ENCODE peak calls at places on chromosomes 6 and 20, in eight cellular contexts. One of them, this sample, is unnamed. For H3K4me1, the result is how much of the 10 kb centered on the place peaks cover.

GRCh38 chr6:151179321-151179720 is 60.4 kb upstream of the AKAP12 start:
- DNase-seq in HepG2: no peak
- DNase-seq in cardiac muscle cell: peak
- DNase-seq in testis: no peak
- DNase-seq in A549: no peak
- DNase-seq in heart right ventricle: no peak
- DNase-seq in breast epithelium: no peak
- DNase-seq in HCT116: no peak
- DNase-seq in this sample: no peak

GRCh38 chr6:111888928-111889696 is 15.9 kb upstream of the FYN start:
- DNase-seq in HepG2: no peak
- DNase-seq in cardiac muscle cell: peak
- DNase-seq in testis: peak
- DNase-seq in A549: no peak
- DNase-seq in heart right ventricle: peak
- DNase-seq in breast epithelium: no peak
- DNase-seq in HCT116: no peak
- DNase-seq in this sample: no peak

GRCh38 chr6:21537660-21538059 is 55.9 kb upstream of the SOX4 start:
- DNase-seq in HepG2: no peak
- DNase-seq in cardiac muscle cell: no peak
- DNase-seq in testis: no peak
- DNase-seq in A549: no peak
- DNase-seq in heart right ventricle: no peak
- DNase-seq in breast epithelium: no peak
- DNase-seq in HCT116: no peak
- DNase-seq in this sample: no peak

GRCh38 chr6:18390476-18390875 is 3.3 kb downstream of the RNF144B start:
- DNase-seq in HepG2: no peak
- DNase-seq in cardiac muscle cell: no peak
- DNase-seq in testis: no peak
- DNase-seq in A549: no peak
- DNase-seq in heart right ventricle: no peak
- DNase-seq in breast epithelium: no peak
- DNase-seq in HCT116: no peak
- DNase-seq in this sample: peak

GRCh38 chr6:100803264-100803663 is 77.9 kb downstream of the ASCC3 start:
- DNase-seq in HepG2: no peak
- DNase-seq in cardiac muscle cell: no peak
- DNase-seq in testis: no peak
- DNase-seq in A549: no peak
- DNase-seq in heart right ventricle: no peak
- DNase-seq in breast epithelium: no peak
- DNase-seq in HCT116: no peak
- DNase-seq in this sample: no peak

GRCh38 chr20:38805958-38806854 is 709 bp downstream of the PPP1R16B start:
- DNase-seq in HepG2: no peak
- DNase-seq in cardiac muscle cell: no peak
- DNase-seq in testis: no peak
- DNase-seq in A549: no peak
- DNase-seq in heart right ventricle: peak
- DNase-seq in breast epithelium: no peak
- DNase-seq in HCT116: no peak
- DNase-seq in this sample: no peak

GRCh38 chr6:64672131-64672530 is 1034.9 kb downstream of the EYS start:
- DNase-seq in HepG2: no peak
- DNase-seq in cardiac muscle cell: peak
- DNase-seq in testis: no peak
- DNase-seq in A549: no peak
- DNase-seq in heart right ventricle: no peak
- DNase-seq in breast epithelium: no peak
- DNase-seq in HCT116: no peak
- DNase-seq in this sample: no peak

GRCh38 chr6:11769244-11769643 is 9.4 kb downstream of the ADTRP start:
- DNase-seq in HepG2: no peak
- DNase-seq in cardiac muscle cell: no peak
- DNase-seq in testis: no peak
- DNase-seq in A549: no peak
- DNase-seq in heart right ventricle: no peak
- DNase-seq in breast epithelium: no peak
- DNase-seq in HCT116: no peak
- DNase-seq in this sample: no peak

GRCh38 chr20:10228330-10228729 is 9.7 kb downstream of the SNAP25 start:
- DNase-seq in HepG2: peak
- DNase-seq in cardiac muscle cell: no peak
- DNase-seq in testis: no peak
- DNase-seq in A549: no peak
- DNase-seq in heart right ventricle: no peak
- DNase-seq in breast epithelium: no peak
- DNase-seq in HCT116: no peak
- DNase-seq in this sample: no peak

GRCh38 chr6:55176958-55177357 is 2.6 kb downstream of the HCRTR2 start:
- DNase-seq in HepG2: no peak
- DNase-seq in cardiac muscle cell: peak
- DNase-seq in testis: no peak
- DNase-seq in A549: no peak
- DNase-seq in heart right ventricle: no peak
- DNase-seq in breast epithelium: no peak
- DNase-seq in HCT116: no peak
- DNase-seq in this sample: no peak

GRCh38 chr6:52839124-52840055 is 1.2 kb downstream of the GSTA5 start:
- DNase-seq in HepG2: peak
- DNase-seq in cardiac muscle cell: peak
- DNase-seq in testis: peak
- DNase-seq in A549: peak
- DNase-seq in heart right ventricle: no peak
- DNase-seq in breast epithelium: peak
- DNase-seq in HCT116: peak
- DNase-seq in this sample: peak

GRCh38 chr20:62131560-62132320 is 9.5 kb downstream of the LSM14B start:
- DNase-seq in HepG2: no peak
- DNase-seq in cardiac muscle cell: no peak
- DNase-seq in testis: no peak
- DNase-seq in A549: no peak
- DNase-seq in heart right ventricle: no peak
- DNase-seq in breast epithelium: no peak
- DNase-seq in HCT116: no peak
- DNase-seq in this sample: no peak

GRCh38 chr20:19777981-19778380 is 19.9 kb downstream of the RIN2 start:
- DNase-seq in HepG2: no peak
- DNase-seq in cardiac muscle cell: no peak
- DNase-seq in testis: no peak
- DNase-seq in A549: no peak
- DNase-seq in heart right ventricle: no peak
- DNase-seq in breast epithelium: no peak
- DNase-seq in HCT116: no peak
- DNase-seq in this sample: no peak

GRCh38 chr6:142891454-142891853 is 53.5 kb downstream of the HIVEP2 start:
- DNase-seq in HepG2: no peak
- DNase-seq in cardiac muscle cell: no peak
- DNase-seq in testis: no peak
- DNase-seq in A549: no peak
- DNase-seq in heart right ventricle: no peak
- DNase-seq in breast epithelium: no peak
- DNase-seq in HCT116: no peak
- DNase-seq in this sample: no peak

GRCh38 chr6:142888461-142888860 is 56.5 kb downstream of the HIVEP2 start:
- DNase-seq in HepG2: no peak
- DNase-seq in cardiac muscle cell: no peak
- DNase-seq in testis: no peak
- DNase-seq in A549: no peak
- DNase-seq in heart right ventricle: no peak
- DNase-seq in breast epithelium: no peak
- DNase-seq in HCT116: no peak
- DNase-seq in this sample: no peak

GRCh38 chr6:142896732-142897131 is 48.2 kb downstream of the HIVEP2 start:
- DNase-seq in HepG2: no peak
- DNase-seq in cardiac muscle cell: no peak
- DNase-seq in testis: no peak
- DNase-seq in A549: no peak
- DNase-seq in heart right ventricle: no peak
- DNase-seq in breast epithelium: no peak
- DNase-seq in HCT116: no peak
- DNase-seq in this sample: no peak

GRCh38 chr6:142893088-142893487 is 51.9 kb downstream of the HIVEP2 start:
- DNase-seq in HepG2: no peak
- DNase-seq in cardiac muscle cell: peak
- DNase-seq in testis: no peak
- DNase-seq in A549: no peak
- DNase-seq in heart right ventricle: no peak
- DNase-seq in breast epithelium: no peak
- DNase-seq in HCT116: no peak
- DNase-seq in this sample: no peak

DNA sequence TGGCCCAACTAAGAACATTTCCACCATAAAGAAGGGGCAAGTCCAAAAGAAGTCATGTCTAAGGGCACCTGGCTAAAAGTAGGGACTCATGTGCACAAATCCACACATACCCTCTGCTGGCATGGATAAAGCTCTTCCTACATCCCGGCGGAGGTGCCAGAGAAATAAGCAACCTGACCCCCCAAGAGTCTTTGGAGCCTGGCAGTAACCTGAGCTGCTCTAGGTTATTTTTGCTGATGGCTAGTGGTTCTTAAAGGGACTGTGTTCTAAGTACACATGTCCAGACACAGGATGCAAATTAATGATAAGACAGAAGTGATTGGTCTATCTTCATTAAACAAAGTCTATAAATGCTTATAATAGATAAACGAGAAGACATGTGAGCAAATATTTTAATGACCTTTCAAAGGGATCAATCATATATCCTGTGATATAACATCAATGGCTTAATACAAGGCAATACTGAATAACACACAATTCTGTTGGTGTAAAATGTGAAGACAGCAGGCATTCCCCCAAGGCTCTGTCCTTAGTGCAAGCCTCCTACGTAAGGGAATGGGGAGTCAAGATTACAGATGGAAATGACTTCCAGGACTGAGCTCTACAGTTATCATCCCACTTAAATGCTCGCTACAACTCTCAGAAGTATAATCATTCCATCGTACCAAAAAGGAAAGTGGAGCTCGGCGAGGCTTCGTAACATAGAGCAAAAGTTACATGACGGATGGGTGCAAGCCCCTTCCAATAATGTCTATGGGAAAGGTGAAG is 52.5 kb downstream of the HIVEP2 start:
- DNase-seq in HepG2: no peak
- DNase-seq in cardiac muscle cell: no peak
- DNase-seq in testis: no peak
- DNase-seq in A549: no peak
- DNase-seq in heart right ventricle: no peak
- DNase-seq in breast epithelium: no peak
- DNase-seq in HCT116: no peak
- DNase-seq in this sample: no peak
- H3K4me1 ChIP-seq in HepG2: under half
- H3K4me1 ChIP-seq in cardiac muscle cell: under half
- H3K4me1 ChIP-seq in testis: under half
- H3K4me1 ChIP-seq in A549: under half
- H3K4me1 ChIP-seq in heart right ventricle: under half
- H3K4me1 ChIP-seq in breast epithelium: under half
- H3K4me1 ChIP-seq in HCT116: under half
- H3K4me1 ChIP-seq in this sample: under half

GRCh38 chr6:109194770-109195169 is 99.5 kb downstream of the CEP57L1 start:
- DNase-seq in HepG2: no peak
- DNase-seq in cardiac muscle cell: no peak
- DNase-seq in testis: no peak
- DNase-seq in A549: no peak
- DNase-seq in heart right ventricle: no peak
- DNase-seq in breast epithelium: no peak
- DNase-seq in HCT116: no peak
- DNase-seq in this sample: no peak
- H3K27ac ChIP-seq in HepG2: no peak
- H3K27ac ChIP-seq in cardiac muscle cell: no peak
- H3K27ac ChIP-seq in testis: peak
- H3K27ac ChIP-seq in A549: no peak
- H3K27ac ChIP-seq in heart right ventricle: no peak
- H3K27ac ChIP-seq in breast epithelium: no peak
- H3K27ac ChIP-seq in HCT116: no peak
- H3K27ac ChIP-seq in this sample: no peak

DNA sequence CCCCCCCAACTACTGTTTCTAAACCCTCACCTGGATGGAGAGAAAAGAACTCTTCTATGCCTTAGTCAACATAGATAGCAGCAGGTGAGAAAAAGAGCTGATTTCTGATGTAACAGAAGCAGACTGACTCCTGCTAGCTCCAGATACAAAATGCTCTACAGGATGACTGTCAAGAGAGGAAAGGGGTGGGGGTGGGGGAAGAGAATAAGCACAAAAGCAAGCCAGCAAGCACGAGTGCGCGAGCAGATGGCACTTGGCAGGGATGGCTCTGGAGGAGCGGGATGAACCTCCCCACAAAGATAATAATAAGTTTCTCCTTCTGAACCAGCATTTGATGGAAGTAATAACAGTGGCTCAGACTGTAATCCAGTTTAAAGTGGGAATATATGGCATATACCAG is 45.6 kb upstream of the SPDEF start:
- DNase-seq in HepG2: no peak
- DNase-seq in cardiac muscle cell: no peak
- DNase-seq in testis: peak
- DNase-seq in A549: no peak
- DNase-seq in heart right ventricle: no peak
- DNase-seq in breast epithelium: no peak
- DNase-seq in HCT116: no peak
- DNase-seq in this sample: no peak
- H3K4me1 ChIP-seq in HepG2: half or more
- H3K4me1 ChIP-seq in cardiac muscle cell: under half
- H3K4me1 ChIP-seq in testis: half or more
- H3K4me1 ChIP-seq in A549: under half
- H3K4me1 ChIP-seq in heart right ventricle: under half
- H3K4me1 ChIP-seq in breast epithelium: under half
- H3K4me1 ChIP-seq in HCT116: under half
- H3K4me1 ChIP-seq in this sample: under half

DNA sequence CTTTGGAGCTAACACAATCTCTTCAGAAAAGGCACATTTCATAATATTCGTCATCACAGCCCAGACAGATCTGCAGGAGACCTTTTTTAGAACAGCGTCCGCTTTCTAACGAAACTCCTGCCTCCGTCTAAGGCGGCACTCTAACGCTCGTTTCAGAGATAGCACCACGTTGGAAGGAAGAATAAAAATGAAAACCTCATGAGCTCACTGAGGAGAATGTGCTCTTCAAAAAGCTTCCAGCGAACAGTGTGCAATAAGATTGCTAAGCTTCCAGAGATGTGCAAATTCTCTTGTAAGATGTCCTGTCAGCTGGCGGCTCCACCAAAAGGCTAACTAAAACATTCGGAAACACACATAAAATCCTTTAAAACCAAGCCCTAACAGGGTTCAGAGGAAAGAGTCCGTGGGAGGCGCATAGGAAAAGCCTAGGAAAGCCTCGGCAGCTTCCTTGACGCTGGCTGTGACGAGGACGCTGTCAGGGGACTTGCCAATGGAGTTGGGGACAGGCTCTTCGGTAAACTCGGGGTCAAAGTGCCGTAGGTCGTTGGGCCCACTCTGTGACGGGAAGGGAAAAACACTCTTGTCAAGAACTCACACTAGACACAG is 117.6 kb upstream of the SLC2A12 start:
- DNase-seq in HepG2: no peak
- DNase-seq in cardiac muscle cell: peak
- DNase-seq in testis: peak
- DNase-seq in A549: no peak
- DNase-seq in heart right ventricle: no peak
- DNase-seq in breast epithelium: no peak
- DNase-seq in HCT116: no peak
- DNase-seq in this sample: no peak
- H3K27ac ChIP-seq in HepG2: no peak
- H3K27ac ChIP-seq in cardiac muscle cell: no peak
- H3K27ac ChIP-seq in testis: no peak
- H3K27ac ChIP-seq in A549: no peak
- H3K27ac ChIP-seq in heart right ventricle: peak
- H3K27ac ChIP-seq in breast epithelium: no peak
- H3K27ac ChIP-seq in HCT116: no peak
- H3K27ac ChIP-seq in this sample: no peak